ENCODE peak calls at places on chromosomes 7 and 10, in ten cellular contexts. V, Y, M, X, G, T, S, A, U and J are unnamed samples.
A peak's percentile ranks its signal among the peaks of the same experiment; 100 is the strongest.

GRCh38 chr10:7170626-7171322 is 240.1 kb downstream of the SFMBT2 start:
- DNase-seq in V (no peak), Y (no peak), M (no peak), X (no peak), G (no peak), T (no peak), S (no peak), A (no peak), U (no peak), J (no peak)

GRCh38 chr10:23381298-23381697 is 36.7 kb upstream of the C10orf67 start:
- DNase-seq in V (no peak), Y (no peak), M (no peak), X (no peak), G (no peak), T (no peak), S (no peak), A (peak; percentile 25), U (no peak), J (no peak)

GRCh38 chr7:36749282-36749960 is 25.1 kb upstream of the AOAH start:
- DNase-seq in V (no peak), Y (no peak), M (no peak), X (no peak), G (no peak), T (no peak), S (no peak), A (no peak), U (no peak), J (no peak)

GRCh38 chr7:139252451-139252850 is 21.4 kb downstream of the UBN2 start:
- DNase-seq in V (no peak), Y (no peak), M (no peak), X (no peak), G (no peak), T (no peak), S (no peak), A (no peak), U (no peak), J (no peak)

GRCh38 chr10:129963831-129964501 is at the start of gene EBF3:
- DNase-seq in V (peak; percentile 74), Y (peak; percentile 84), M (peak; percentile 92), X (no peak), G (peak; percentile 44), T (no peak), S (peak; percentile 88), A (peak; percentile 22), U (no peak), J (no peak)

GRCh38 chr7:76047305-76047810 is 442 bp downstream of the STYXL1 start:
- DNase-seq in V (no peak), Y (no peak), M (no peak), X (no peak), G (no peak), T (no peak), S (no peak), A (no peak), U (no peak), J (no peak)

GRCh38 chr10:72085864-72086465 is 2.4 kb downstream of the SPOCK2 start:
- DNase-seq in V (no peak), Y (no peak), M (no peak), X (no peak), G (no peak), T (no peak), S (no peak), A (no peak), U (no peak), J (no peak)

GRCh38 chr7:158314394-158314793 is 273.2 kb downstream of the PTPRN2 start:
- DNase-seq in V (no peak), Y (no peak), M (no peak), X (no peak), G (no peak), T (no peak), S (no peak), A (no peak), U (no peak), J (no peak)

GRCh38 chr7:66330961-66331360 is 125.8 kb downstream of the TPST1 start:
- DNase-seq in V (no peak), Y (peak; percentile 74), M (no peak), X (no peak), G (no peak), T (no peak), S (peak; percentile 39), A (no peak), U (no peak), J (no peak)

GRCh38 chr7:46696741-46697140 is 775.7 kb upstream of the IGFBP3 start:
- DNase-seq in V (no peak), Y (no peak), M (no peak), X (no peak), G (no peak), T (no peak), S (no peak), A (no peak), U (no peak), J (no peak)

GRCh38 chr10:102394801-102395676 is 466 bp upstream of the NFKB2 start:
- DNase-seq in V (peak; percentile 97), Y (peak; percentile 96), M (peak; percentile 95), X (no peak), G (peak; percentile 92), T (peak; percentile 65), S (peak; percentile 93), A (peak; percentile 88), U (peak; percentile 87), J (peak; percentile 86)

DNA sequence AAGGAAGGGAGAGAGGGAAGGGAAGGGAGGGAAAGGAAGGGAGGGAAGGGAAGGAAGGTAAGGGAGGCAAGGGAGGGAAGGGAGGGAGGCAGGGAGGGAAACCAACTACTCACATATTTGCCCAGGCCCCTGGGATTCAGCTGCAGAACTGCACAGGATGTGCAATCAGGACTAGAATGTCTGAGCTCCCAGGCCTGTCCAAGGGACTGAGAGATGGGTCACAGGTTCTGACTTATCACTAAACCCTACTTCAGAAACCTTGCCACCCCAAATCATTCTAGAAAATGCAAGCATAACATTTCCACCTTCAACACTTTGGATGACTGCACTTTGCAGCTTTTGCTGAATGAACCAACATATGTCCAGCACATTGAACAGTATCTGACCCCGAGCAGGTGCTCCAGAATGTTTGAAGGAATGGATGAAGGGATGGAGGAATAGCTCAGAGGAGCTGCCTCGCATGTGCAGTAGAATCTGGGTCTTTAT is 245.3 kb downstream of the KCNMA1 start:
- DNase-seq in V (no peak), Y (no peak), M (no peak), X (no peak), G (no peak), T (no peak), S (no peak), A (no peak), U (no peak), J (no peak)
- TF ChIP-seq POLR2AphosphoS5 in V (no peak), Y (no peak), M (no peak), X (no peak), G (no peak), T (no peak), S (no peak), A (no peak), U (no peak), J (no peak)

GRCh38 chr10:97977673-97978072 is 52.7 kb downstream of the CRTAC1 start:
- DNase-seq in V (no peak), Y (no peak), M (no peak), X (no peak), G (no peak), T (no peak), S (no peak), A (no peak), U (no peak), J (no peak)

GRCh38 chr10:97969538-97969937 is 60.9 kb downstream of the CRTAC1 start:
- DNase-seq in V (no peak), Y (no peak), M (no peak), X (no peak), G (no peak), T (no peak), S (no peak), A (no peak), U (no peak), J (no peak)

GRCh38 chr10:97975598-97975997 is 54.8 kb downstream of the CRTAC1 start:
- DNase-seq in V (no peak), Y (no peak), M (peak; percentile 23), X (no peak), G (no peak), T (no peak), S (no peak), A (no peak), U (no peak), J (no peak)

GRCh38 chr10:97974108-97974507 is 56.3 kb downstream of the CRTAC1 start:
- DNase-seq in V (no peak), Y (no peak), M (peak; percentile 31), X (no peak), G (no peak), T (no peak), S (no peak), A (no peak), U (no peak), J (no peak)

DNA sequence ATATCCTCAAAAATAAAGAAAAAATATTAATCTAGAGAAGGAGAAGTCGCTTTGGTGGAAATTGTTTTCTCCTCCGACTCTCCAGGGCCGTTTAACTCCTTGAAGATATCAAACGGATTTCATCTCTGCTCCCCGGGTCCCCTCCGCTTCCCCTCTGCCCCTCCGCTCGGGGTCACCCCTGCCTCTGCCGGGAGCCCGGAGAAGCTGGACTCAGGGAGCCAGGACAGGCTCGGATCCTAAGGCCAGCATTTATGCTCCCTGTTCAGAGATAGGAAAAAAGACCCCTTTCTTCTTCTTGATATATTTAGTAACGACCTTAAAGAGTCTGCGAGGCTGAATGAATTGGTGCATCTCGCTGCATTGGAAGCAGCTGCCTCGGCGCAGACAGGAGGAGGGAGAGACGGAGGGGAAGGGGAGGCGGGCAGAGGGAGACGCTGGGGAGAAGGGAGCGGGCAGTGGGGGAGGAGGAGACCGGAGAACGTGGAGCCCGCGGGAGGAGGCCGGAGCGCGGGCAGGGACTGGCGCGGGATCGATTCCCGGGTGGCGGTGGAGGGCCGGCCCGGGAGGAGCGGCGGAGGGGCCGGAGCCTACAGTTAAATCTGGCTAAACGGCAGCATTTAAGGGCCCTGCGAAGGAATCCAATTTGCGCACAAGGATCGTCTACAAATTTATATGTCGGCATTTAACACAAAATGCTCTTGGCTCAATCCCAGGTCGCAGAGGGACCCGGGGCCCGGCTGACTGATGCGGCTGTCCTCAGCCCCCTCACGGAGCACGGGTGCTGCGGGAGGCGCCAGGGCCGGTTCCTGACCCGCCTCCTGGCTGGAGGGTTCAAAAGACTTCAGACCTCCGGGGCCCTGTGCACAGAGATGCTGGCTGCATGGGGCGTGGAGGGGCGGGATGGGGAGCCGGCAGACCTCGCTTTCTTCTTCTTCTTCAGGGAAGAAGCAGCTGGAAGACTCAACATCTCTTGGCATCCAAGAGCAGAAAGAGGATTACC is 55.6 kb downstream of the CRTAC1 start:
- DNase-seq in V (no peak), Y (no peak), M (peak; percentile 65), X (no peak), G (no peak), T (no peak), S (peak; percentile 13), A (no peak), U (no peak), J (no peak)
- TF ChIP-seq POLR2AphosphoS5 in V (no peak), Y (no peak), M (no peak), X (no peak), G (no peak), T (no peak), S (no peak), A (no peak), U (no peak), J (no peak)

GRCh38 chr10:69385454-69386350 is 31.0 kb downstream of the TACR2 start:
- DNase-seq in V (no peak), Y (no peak), M (no peak), X (no peak), G (no peak), T (peak; percentile 16), S (no peak), A (no peak), U (no peak), J (no peak)
- TF ChIP-seq POLR2AphosphoS5 in V (no peak), Y (no peak), M (no peak), X (no peak), G (no peak), T (no peak), S (no peak), A (no peak), U (no peak), J (no peak)

GRCh38 chr7:43583424-43584199 is 704 bp downstream of the STK17A start:
- DNase-seq in V (peak; percentile 95), Y (peak; percentile 84), M (peak; percentile 50), X (no peak), G (peak; percentile 74), T (peak; percentile 25), S (peak; percentile 76), A (peak; percentile 50), U (no peak), J (peak; percentile 41)
- TF ChIP-seq POLR2AphosphoS5 in V (peak; percentile 75), Y (no peak), M (no peak), X (no peak), G (peak; percentile 8), T (no peak), S (peak; percentile 9), A (no peak), U (peak; percentile 49), J (no peak)